ENCODE peak calls at places on chromosomes 13 and 19, in ten cellular contexts. One of them, this sample, is unnamed.

GRCh38 chr19:1649706-1650626 is 2.4 kb downstream of the TCF3 start:
- DNase-seq in NCI-H1105: no peak
- DNase-seq in ureter: no peak
- DNase-seq in T47D: no peak
- DNase-seq in A673: no peak
- DNase-seq in DMS153: no peak
- DNase-seq in naive thymus-derived CD8-positive, alpha-beta T cell: no peak
- DNase-seq in pulmonary artery endothelial cell: no peak
- DNase-seq in stomach: no peak
- DNase-seq in GM04504: no peak
- DNase-seq in this sample: no peak

GRCh38 chr13:65149687-65150086 is 2080.4 kb downstream of the PCDH9 start:
- DNase-seq in ureter: no peak
- DNase-seq in T47D: no peak
- DNase-seq in naive thymus-derived CD8-positive, alpha-beta T cell: no peak
- DNase-seq in NCI-H1105: no peak
- DNase-seq in GM04504: no peak
- DNase-seq in pulmonary artery endothelial cell: no peak
- DNase-seq in DMS153: no peak
- DNase-seq in stomach: no peak
- DNase-seq in A673: no peak
- DNase-seq in this sample: no peak

GRCh38 chr19:50925734-50926133 is 14.5 kb upstream of the KLK4 start:
- DNase-seq in ureter: no peak
- DNase-seq in T47D: no peak
- DNase-seq in DMS153: no peak
- DNase-seq in naive thymus-derived CD8-positive, alpha-beta T cell: no peak
- DNase-seq in A673: no peak
- DNase-seq in pulmonary artery endothelial cell: no peak
- DNase-seq in stomach: no peak
- DNase-seq in GM04504: no peak
- DNase-seq in NCI-H1105: no peak
- DNase-seq in this sample: no peak

GRCh38 chr13:75830842-75831241 is 194.7 kb downstream of the LMO7 start:
- DNase-seq in GM04504: peak
- DNase-seq in stomach: no peak
- DNase-seq in pulmonary artery endothelial cell: no peak
- DNase-seq in T47D: no peak
- DNase-seq in A673: no peak
- DNase-seq in naive thymus-derived CD8-positive, alpha-beta T cell: no peak
- DNase-seq in DMS153: no peak
- DNase-seq in ureter: no peak
- DNase-seq in NCI-H1105: no peak
- DNase-seq in this sample: no peak

GRCh38 chr19:6527893-6528543 is 2.8 kb upstream of the TNFSF9 start:
- DNase-seq in A673: no peak
- DNase-seq in GM04504: no peak
- DNase-seq in T47D: no peak
- DNase-seq in pulmonary artery endothelial cell: no peak
- DNase-seq in NCI-H1105: no peak
- DNase-seq in stomach: no peak
- DNase-seq in ureter: no peak
- DNase-seq in naive thymus-derived CD8-positive, alpha-beta T cell: no peak
- DNase-seq in DMS153: no peak
- DNase-seq in this sample: no peak

GRCh38 chr13:73142091-73142490 is 83.3 kb downstream of the KLF5 start:
- DNase-seq in A673: peak
- DNase-seq in stomach: peak
- DNase-seq in GM04504: no peak
- DNase-seq in DMS153: peak
- DNase-seq in naive thymus-derived CD8-positive, alpha-beta T cell: no peak
- DNase-seq in ureter: no peak
- DNase-seq in pulmonary artery endothelial cell: no peak
- DNase-seq in NCI-H1105: no peak
- DNase-seq in T47D: no peak
- DNase-seq in this sample: no peak

GRCh38 chr19:44749994-44750393 is 1.5 kb downstream of the BCL3 start:
- DNase-seq in A673: no peak
- DNase-seq in NCI-H1105: no peak
- DNase-seq in naive thymus-derived CD8-positive, alpha-beta T cell: no peak
- DNase-seq in pulmonary artery endothelial cell: no peak
- DNase-seq in DMS153: no peak
- DNase-seq in stomach: no peak
- DNase-seq in T47D: no peak
- DNase-seq in GM04504: no peak
- DNase-seq in ureter: no peak
- DNase-seq in this sample: no peak

GRCh38 chr13:50126378-50127016 is 111.3 kb downstream of the KCNRG start:
- DNase-seq in NCI-H1105: peak
- DNase-seq in pulmonary artery endothelial cell: no peak
- DNase-seq in DMS153: peak
- DNase-seq in GM04504: no peak
- DNase-seq in ureter: no peak
- DNase-seq in T47D: no peak
- DNase-seq in A673: peak
- DNase-seq in stomach: no peak
- DNase-seq in naive thymus-derived CD8-positive, alpha-beta T cell: no peak
- DNase-seq in this sample: no peak

GRCh38 chr13:93326427-93326826 is 99.8 kb downstream of the GPC6 start:
- DNase-seq in T47D: no peak
- DNase-seq in naive thymus-derived CD8-positive, alpha-beta T cell: no peak
- DNase-seq in NCI-H1105: no peak
- DNase-seq in DMS153: no peak
- DNase-seq in A673: no peak
- DNase-seq in stomach: no peak
- DNase-seq in pulmonary artery endothelial cell: no peak
- DNase-seq in ureter: no peak
- DNase-seq in GM04504: no peak
- DNase-seq in this sample: no peak

GRCh38 chr13:49148405-49148804 is 71.7 kb upstream of the MLNR start:
- DNase-seq in A673: no peak
- DNase-seq in pulmonary artery endothelial cell: no peak
- DNase-seq in naive thymus-derived CD8-positive, alpha-beta T cell: no peak
- DNase-seq in GM04504: no peak
- DNase-seq in NCI-H1105: no peak
- DNase-seq in stomach: no peak
- DNase-seq in ureter: no peak
- DNase-seq in T47D: no peak
- DNase-seq in DMS153: no peak
- DNase-seq in this sample: no peak

GRCh38 chr19:5484398-5485285 is 29.4 kb downstream of the ZNRF4 start:
- DNase-seq in DMS153: no peak
- DNase-seq in T47D: no peak
- DNase-seq in naive thymus-derived CD8-positive, alpha-beta T cell: no peak
- DNase-seq in NCI-H1105: no peak
- DNase-seq in GM04504: no peak
- DNase-seq in pulmonary artery endothelial cell: no peak
- DNase-seq in ureter: no peak
- DNase-seq in stomach: peak
- DNase-seq in A673: peak
- DNase-seq in this sample: no peak

GRCh38 chr19:8208119-8208709 is 956 bp upstream of the CERS4 start:
- DNase-seq in pulmonary artery endothelial cell: no peak
- DNase-seq in GM04504: no peak
- DNase-seq in NCI-H1105: no peak
- DNase-seq in A673: no peak
- DNase-seq in stomach: peak
- DNase-seq in DMS153: peak
- DNase-seq in naive thymus-derived CD8-positive, alpha-beta T cell: no peak
- DNase-seq in T47D: no peak
- DNase-seq in ureter: no peak
- DNase-seq in this sample: no peak

GRCh38 chr19:38726284-38726673 is 18.0 kb downstream of the CAPN12 start:
- DNase-seq in A673: no peak
- DNase-seq in DMS153: no peak
- DNase-seq in stomach: no peak
- DNase-seq in NCI-H1105: no peak
- DNase-seq in GM04504: no peak
- DNase-seq in ureter: no peak
- DNase-seq in pulmonary artery endothelial cell: no peak
- DNase-seq in naive thymus-derived CD8-positive, alpha-beta T cell: no peak
- DNase-seq in T47D: no peak
- DNase-seq in this sample: no peak

GRCh38 chr13:97567510-97568243 is 133.7 kb downstream of the RAP2A start:
- DNase-seq in naive thymus-derived CD8-positive, alpha-beta T cell: no peak
- DNase-seq in NCI-H1105: no peak
- DNase-seq in pulmonary artery endothelial cell: no peak
- DNase-seq in A673: no peak
- DNase-seq in GM04504: peak
- DNase-seq in DMS153: no peak
- DNase-seq in ureter: peak
- DNase-seq in stomach: peak
- DNase-seq in T47D: peak
- DNase-seq in this sample: no peak

GRCh38 chr13:100440756-100441421 is 147.7 kb downstream of the GGACT start:
- DNase-seq in ureter: no peak
- DNase-seq in T47D: no peak
- DNase-seq in stomach: no peak
- DNase-seq in pulmonary artery endothelial cell: no peak
- DNase-seq in A673: no peak
- DNase-seq in NCI-H1105: no peak
- DNase-seq in naive thymus-derived CD8-positive, alpha-beta T cell: no peak
- DNase-seq in DMS153: no peak
- DNase-seq in GM04504: no peak
- DNase-seq in this sample: no peak

GRCh38 chr13:84672616-84673015 is 790.3 kb upstream of the SLITRK1 start:
- DNase-seq in DMS153: no peak
- DNase-seq in ureter: no peak
- DNase-seq in naive thymus-derived CD8-positive, alpha-beta T cell: no peak
- DNase-seq in pulmonary artery endothelial cell: no peak
- DNase-seq in GM04504: no peak
- DNase-seq in NCI-H1105: no peak
- DNase-seq in A673: no peak
- DNase-seq in stomach: no peak
- DNase-seq in T47D: no peak
- DNase-seq in this sample: no peak